ENCODE peak calls at places on chromosomes 11 and 22, in seven cellular contexts. K is stomach, Y is ovary, R is upper lobe of left lung, P is sigmoid colon, C is HepG2, G is esophagus muscularis mucosa. F is an unnamed sample. For H3K27me3, the result is how much of the 10 kb centered on the place peaks cover.

GRCh38 chr22:35257002-35257320 is 332 bp upstream of the HMGXB4 start:
- DNase-seq in K (no peak), Y (no peak), R (no peak), P (no peak), C (no peak), G (no peak), F (no peak)

GRCh38 chr11:133901316-133901715 is 55.5 kb downstream of the IGSF9B start:
- DNase-seq in K (no peak), Y (no peak), R (peak), P (peak), C (no peak), G (no peak), F (no peak)

GRCh38 chr11:9461068-9461759 is 402 bp downstream of the ZNF143 start:
- DNase-seq in K (peak), Y (peak), R (peak), P (peak), C (peak), G (peak), F (peak)

GRCh38 chr11:27291302-27291889 is 71.6 kb downstream of the CCDC34 start:
- DNase-seq in K (peak), Y (no peak), R (no peak), P (no peak), C (no peak), G (no peak), F (no peak)

GRCh38 chr11:121347805-121348204 is 55.2 kb downstream of the SC5D start:
- DNase-seq in K (no peak), Y (no peak), R (no peak), P (no peak), C (no peak), G (no peak), F (no peak)

GRCh38 chr11:359181-359714 is 10.1 kb upstream of the B4GALNT4 start:
- DNase-seq in K (no peak), Y (peak), R (no peak), P (peak), C (no peak), G (no peak), F (no peak)

GRCh38 chr22:30932661-30933060 is 35.9 kb downstream of the MORC2 start:
- DNase-seq in K (no peak), Y (no peak), R (peak), P (no peak), C (no peak), G (no peak), F (no peak)

GRCh38 chr11:16512163-16512562 is 155.8 kb upstream of the SOX6 start:
- DNase-seq in K (no peak), Y (no peak), R (no peak), P (no peak), C (no peak), G (no peak), F (no peak)

GRCh38 chr11:26134481-26135355 is 197.2 kb upstream of the ANO3 start:
- DNase-seq in K (no peak), Y (no peak), R (no peak), P (no peak), C (peak), G (no peak), F (no peak)

GRCh38 chr22:46673677-46674236 is 53.6 kb downstream of the GRAMD4 start:
- DNase-seq in K (no peak), Y (no peak), R (peak), P (no peak), C (no peak), G (no peak), F (no peak)

GRCh38 chr11:6926208-6927029 is at the start of gene ZNF215:
- DNase-seq in K (peak), Y (peak), R (peak), P (peak), C (no peak), G (no peak), F (peak)

GRCh38 chr11:2866178-2866577 is 19.4 kb downstream of the CDKN1C start:
- DNase-seq in K (no peak), Y (no peak), R (no peak), P (no peak), C (no peak), G (no peak), F (no peak)

GRCh38 chr22:47173535-47174021 is 411.1 kb downstream of the TBC1D22A start:
- DNase-seq in K (no peak), Y (no peak), R (peak), P (peak), C (no peak), G (no peak), F (peak)

GRCh38 chr11:64696045-64696444 is 27.0 kb downstream of the NRXN2 start:
- DNase-seq in K (no peak), Y (no peak), R (no peak), P (no peak), C (no peak), G (no peak), F (no peak)

GRCh38 chr11:64694026-64694755 is 28.8 kb downstream of the NRXN2 start:
- DNase-seq in K (no peak), Y (no peak), R (peak), P (no peak), C (no peak), G (no peak), F (no peak)

GRCh38 chr11:64695548-64695947 is 27.4 kb downstream of the NRXN2 start:
- DNase-seq in K (no peak), Y (no peak), R (no peak), P (no peak), C (no peak), G (no peak), F (no peak)

GRCh38 chr11:64692764-64693331 is 30.1 kb downstream of the NRXN2 start:
- DNase-seq in K (no peak), Y (no peak), R (peak), P (no peak), C (no peak), G (no peak), F (no peak)

DNA sequence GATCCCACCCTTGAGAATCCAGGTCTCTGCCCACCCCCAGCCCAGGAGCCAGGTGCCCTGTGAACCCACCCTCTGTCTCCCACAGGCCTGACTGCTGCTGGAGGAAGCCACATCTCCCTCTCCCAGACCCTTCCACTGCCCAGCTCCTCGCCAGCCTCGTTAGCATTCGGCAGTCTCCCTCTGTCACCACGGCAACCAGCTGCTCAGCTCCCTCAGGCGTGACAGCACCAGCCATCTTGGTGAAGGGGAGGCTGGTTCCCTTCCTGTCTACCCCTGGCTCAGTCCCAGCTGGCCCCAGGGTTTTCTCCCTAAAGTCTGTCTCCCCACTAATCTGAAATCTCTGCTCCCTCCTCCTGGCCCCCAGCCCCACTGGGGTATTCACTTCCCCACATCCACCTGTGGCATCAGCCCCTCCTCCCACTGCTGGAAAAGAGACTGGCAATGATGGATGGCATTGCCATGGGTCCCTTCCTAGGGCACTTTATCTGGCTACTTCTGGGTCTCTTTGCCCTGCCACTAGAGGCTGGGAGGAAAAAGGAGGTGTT is 28.1 kb downstream of the NRXN2 start:
- DNase-seq in K (no peak), Y (no peak), R (peak), P (no peak), C (no peak), G (no peak), F (no peak)
- TF ChIP-seq EP300 in K (no peak), Y (no peak), R (no peak), P (no peak), C (no peak), G (no peak), F (no peak)

GRCh38 chr11:75152090-75152489 is 1.2 kb downstream of the SLCO2B1 start:
- DNase-seq in K (no peak), Y (no peak), R (no peak), P (no peak), C (no peak), G (no peak), F (no peak)
- H3K4me3 ChIP-seq in K (peak), Y (no peak), R (peak), P (peak), C (peak), G (peak), F (peak)

GRCh38 chr22:44956835-44957234 is 53.0 kb downstream of the PHF21B start:
- DNase-seq in K (no peak), Y (no peak), R (no peak), P (no peak), C (no peak), G (no peak), F (no peak)
- H3K27me3 ChIP-seq in K (under half), Y (under half), R (under half), P (under half), C (half or more), G (under half), F (under half)

GRCh38 chr11:44532809-44533208 is 32.7 kb upstream of the CD82 start:
- DNase-seq in K (no peak), Y (no peak), R (no peak), P (no peak), C (no peak), G (no peak), F (no peak)
- TF ChIP-seq EP300 in K (no peak), Y (no peak), R (no peak), P (no peak), C (no peak), G (no peak), F (no peak)

F was measured in tibial nerve.